ENCODE peak calls at places on chromosomes 2 and 18, in six cellular contexts. U is GM04503, V is BE2C, T is dermis microvascular lymphatic vessel endothelial cell, L is COR-L47, D is RKO. W is an unnamed sample.

GRCh38 chr2:25043241-25043867 is 1.5 kb downstream of the EFR3B start:
- DNase-seq in U (peak), V (peak), T (no peak), L (no peak), D (peak), W (no peak)

GRCh38 chr2:225192869-225193268 is 150.6 kb upstream of the DOCK10 start:
- DNase-seq in U (no peak), V (no peak), T (no peak), L (no peak), D (peak), W (no peak)

GRCh38 chr2:196609806-196610205 is 29.7 kb upstream of the CCDC150 start:
- DNase-seq in U (no peak), V (no peak), T (no peak), L (no peak), D (no peak), W (no peak)

GRCh38 chr2:10347559-10347941 is 44.8 kb downstream of the HPCAL1 start:
- DNase-seq in U (no peak), V (no peak), T (no peak), L (no peak), D (no peak), W (no peak)

GRCh38 chr2:12649602-12650400 is 66.9 kb upstream of the TRIB2 start:
- DNase-seq in U (no peak), V (no peak), T (no peak), L (no peak), D (no peak), W (no peak)

GRCh38 chr18:67010916-67011315 is 407.0 kb upstream of the CDH19 start:
- DNase-seq in U (no peak), V (no peak), T (no peak), L (no peak), D (peak), W (no peak)

GRCh38 chr18:13525381-13526029 is 200.9 kb downstream of the FAM210A start:
- DNase-seq in U (no peak), V (no peak), T (no peak), L (peak), D (no peak), W (no peak)

GRCh38 chr18:939167-939566 is 34.5 kb downstream of the ADCYAP1 start:
- DNase-seq in U (no peak), V (no peak), T (no peak), L (no peak), D (peak), W (no peak)

GRCh38 chr2:64288932-64289655 is 144.9 kb upstream of the PELI1 start:
- DNase-seq in U (no peak), V (no peak), T (no peak), L (no peak), D (no peak), W (no peak)

GRCh38 chr2:5373200-5373599 is 319.0 kb upstream of the SOX11 start:
- DNase-seq in U (no peak), V (peak), T (no peak), L (no peak), D (no peak), W (no peak)

GRCh38 chr2:172944794-172945510 is 130.7 kb upstream of the MAP3K20 start:
- DNase-seq in U (no peak), V (no peak), T (no peak), L (no peak), D (no peak), W (no peak)

W was measured in NCI-H774.